ENCODE peak calls at places on chromosomes 12 and 14, in five cellular contexts. One of them, this sample, is unnamed.

GRCh38 chr14:69945905-69946304 is 66.7 kb downstream of the SMOC1 start:
- DNase-seq in mammary epithelial cell: peak; percentile 31
- DNase-seq in MM.1S: no peak
- DNase-seq in PC-3: no peak
- DNase-seq in fibroblast of lung: peak; percentile 23
- DNase-seq in this sample: no peak

GRCh38 chr12:110100315-110100970 is 23.7 kb upstream of the IFT81 start:
- DNase-seq in mammary epithelial cell: peak; percentile 32
- DNase-seq in MM.1S: peak; percentile 30
- DNase-seq in PC-3: peak; percentile 85
- DNase-seq in fibroblast of lung: peak; percentile 85
- DNase-seq in this sample: peak; percentile 87

GRCh38 chr12:123912415-123913385 is 59.9 kb downstream of the CCDC92 start:
- DNase-seq in mammary epithelial cell: no peak
- DNase-seq in MM.1S: no peak
- DNase-seq in PC-3: no peak
- DNase-seq in fibroblast of lung: no peak
- DNase-seq in this sample: peak; percentile 62

GRCh38 chr14:63248211-63248610 is 44.0 kb downstream of the RHOJ start:
- DNase-seq in mammary epithelial cell: no peak
- DNase-seq in MM.1S: no peak
- DNase-seq in PC-3: no peak
- DNase-seq in fibroblast of lung: peak; percentile 51
- DNase-seq in this sample: no peak

GRCh38 chr14:66009104-66009503 is 477.1 kb upstream of the CCDC196 start:
- DNase-seq in mammary epithelial cell: peak; percentile 57
- DNase-seq in MM.1S: no peak
- DNase-seq in PC-3: peak; percentile 55
- DNase-seq in fibroblast of lung: peak; percentile 41
- DNase-seq in this sample: peak; percentile 84

GRCh38 chr12:120536064-120536791 is 2.1 kb downstream of the RNF10 start:
- DNase-seq in mammary epithelial cell: no peak
- DNase-seq in MM.1S: peak; percentile 61
- DNase-seq in PC-3: peak; percentile 72
- DNase-seq in fibroblast of lung: no peak
- DNase-seq in this sample: no peak

GRCh38 chr12:106137456-106138278 is 1.1 kb downstream of the NUAK1 start:
- DNase-seq in mammary epithelial cell: no peak
- DNase-seq in MM.1S: no peak
- DNase-seq in PC-3: no peak
- DNase-seq in fibroblast of lung: no peak
- DNase-seq in this sample: no peak

GRCh38 chr14:102317564-102318248 is 1.8 kb upstream of the ZNF839 start:
- DNase-seq in mammary epithelial cell: peak; percentile 41
- DNase-seq in MM.1S: peak; percentile 72
- DNase-seq in PC-3: peak; percentile 61
- DNase-seq in fibroblast of lung: no peak
- DNase-seq in this sample: peak; percentile 83

GRCh38 chr14:31952573-31952972 is 124.5 kb upstream of the ARHGAP5 start:
- DNase-seq in mammary epithelial cell: no peak
- DNase-seq in MM.1S: no peak
- DNase-seq in PC-3: no peak
- DNase-seq in fibroblast of lung: no peak
- DNase-seq in this sample: no peak

GRCh38 chr14:31951638-31951964 is 125.5 kb upstream of the ARHGAP5 start:
- DNase-seq in mammary epithelial cell: no peak
- DNase-seq in MM.1S: no peak
- DNase-seq in PC-3: no peak
- DNase-seq in fibroblast of lung: no peak
- DNase-seq in this sample: no peak

GRCh38 chr14:31950760-31951637 is 126.1 kb upstream of the ARHGAP5 start:
- DNase-seq in mammary epithelial cell: peak; percentile 72
- DNase-seq in MM.1S: no peak
- DNase-seq in PC-3: peak; percentile 81
- DNase-seq in fibroblast of lung: peak; percentile 70
- DNase-seq in this sample: no peak

GRCh38 chr14:31954991-31955390 is 122.1 kb upstream of the ARHGAP5 start:
- DNase-seq in mammary epithelial cell: peak; percentile 51
- DNase-seq in MM.1S: no peak
- DNase-seq in PC-3: peak; percentile 11
- DNase-seq in fibroblast of lung: no peak
- DNase-seq in this sample: no peak

DNA sequence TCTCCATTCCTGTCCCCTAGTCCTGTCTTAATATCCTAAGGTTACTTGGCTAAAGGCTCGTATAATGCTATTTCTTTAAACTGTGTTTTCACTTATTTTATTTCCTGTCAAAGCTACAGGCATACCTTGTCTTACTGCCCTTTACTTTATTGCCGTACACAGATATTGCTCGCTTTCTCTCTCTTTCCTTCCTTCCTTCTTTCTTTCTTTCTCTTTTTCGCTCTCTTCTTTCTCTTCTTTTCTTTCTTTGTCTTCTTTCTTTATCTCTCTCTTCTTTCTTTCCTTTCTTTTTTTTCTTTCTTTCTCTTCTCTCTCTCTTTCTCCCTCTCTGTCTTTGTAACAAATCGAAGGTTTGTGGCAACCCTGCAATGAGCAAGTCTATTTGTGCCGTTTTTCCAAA is 123.9 kb upstream of the ARHGAP5 start:
- DNase-seq in mammary epithelial cell: no peak
- DNase-seq in MM.1S: no peak
- DNase-seq in PC-3: no peak
- DNase-seq in fibroblast of lung: no peak
- DNase-seq in this sample: no peak
- TF ChIP-seq CTCF in mammary epithelial cell: no peak
- TF ChIP-seq CTCF in MM.1S: no peak
- TF ChIP-seq CTCF in PC-3: no peak
- TF ChIP-seq CTCF in fibroblast of lung: no peak
- TF ChIP-seq CTCF in this sample: no peak

GRCh38 chr12:53696285-53696654 is 20.4 kb upstream of the ATP5MC2 start:
- DNase-seq in mammary epithelial cell: peak; percentile 51
- DNase-seq in MM.1S: peak; percentile 53
- DNase-seq in PC-3: peak; percentile 92
- DNase-seq in fibroblast of lung: peak; percentile 86
- DNase-seq in this sample: peak; percentile 92

GRCh38 chr12:53694746-53695145 is 18.9 kb upstream of the ATP5MC2 start:
- DNase-seq in mammary epithelial cell: no peak
- DNase-seq in MM.1S: no peak
- DNase-seq in PC-3: no peak
- DNase-seq in fibroblast of lung: no peak
- DNase-seq in this sample: no peak

GRCh38 chr12:53698948-53699672 is 23.2 kb upstream of the ATP5MC2 start:
- DNase-seq in mammary epithelial cell: no peak
- DNase-seq in MM.1S: no peak
- DNase-seq in PC-3: no peak
- DNase-seq in fibroblast of lung: no peak
- DNase-seq in this sample: no peak

GRCh38 chr12:53695148-53696138 is 19.6 kb upstream of the ATP5MC2 start:
- DNase-seq in mammary epithelial cell: no peak
- DNase-seq in MM.1S: no peak
- DNase-seq in PC-3: peak; percentile 16
- DNase-seq in fibroblast of lung: peak; percentile 56
- DNase-seq in this sample: peak; percentile 77

GRCh38 chr12:53696655-53697321 is 20.9 kb upstream of the ATP5MC2 start:
- DNase-seq in mammary epithelial cell: no peak
- DNase-seq in MM.1S: no peak
- DNase-seq in PC-3: no peak
- DNase-seq in fibroblast of lung: no peak
- DNase-seq in this sample: no peak
- TF ChIP-seq EZH2 in mammary epithelial cell: no peak
- TF ChIP-seq EZH2 in MM.1S: no peak
- TF ChIP-seq EZH2 in PC-3: no peak
- TF ChIP-seq EZH2 in fibroblast of lung: peak; percentile 58
- TF ChIP-seq EZH2 in this sample: no peak

GRCh38 chr12:62622177-62622576 is 155.6 kb downstream of the MON2 start:
- DNase-seq in mammary epithelial cell: no peak
- DNase-seq in MM.1S: no peak
- DNase-seq in PC-3: no peak
- DNase-seq in fibroblast of lung: no peak
- DNase-seq in this sample: no peak
- TF ChIP-seq CTCF in mammary epithelial cell: no peak
- TF ChIP-seq CTCF in MM.1S: no peak
- TF ChIP-seq CTCF in PC-3: no peak
- TF ChIP-seq CTCF in fibroblast of lung: no peak
- TF ChIP-seq CTCF in this sample: no peak

DNA sequence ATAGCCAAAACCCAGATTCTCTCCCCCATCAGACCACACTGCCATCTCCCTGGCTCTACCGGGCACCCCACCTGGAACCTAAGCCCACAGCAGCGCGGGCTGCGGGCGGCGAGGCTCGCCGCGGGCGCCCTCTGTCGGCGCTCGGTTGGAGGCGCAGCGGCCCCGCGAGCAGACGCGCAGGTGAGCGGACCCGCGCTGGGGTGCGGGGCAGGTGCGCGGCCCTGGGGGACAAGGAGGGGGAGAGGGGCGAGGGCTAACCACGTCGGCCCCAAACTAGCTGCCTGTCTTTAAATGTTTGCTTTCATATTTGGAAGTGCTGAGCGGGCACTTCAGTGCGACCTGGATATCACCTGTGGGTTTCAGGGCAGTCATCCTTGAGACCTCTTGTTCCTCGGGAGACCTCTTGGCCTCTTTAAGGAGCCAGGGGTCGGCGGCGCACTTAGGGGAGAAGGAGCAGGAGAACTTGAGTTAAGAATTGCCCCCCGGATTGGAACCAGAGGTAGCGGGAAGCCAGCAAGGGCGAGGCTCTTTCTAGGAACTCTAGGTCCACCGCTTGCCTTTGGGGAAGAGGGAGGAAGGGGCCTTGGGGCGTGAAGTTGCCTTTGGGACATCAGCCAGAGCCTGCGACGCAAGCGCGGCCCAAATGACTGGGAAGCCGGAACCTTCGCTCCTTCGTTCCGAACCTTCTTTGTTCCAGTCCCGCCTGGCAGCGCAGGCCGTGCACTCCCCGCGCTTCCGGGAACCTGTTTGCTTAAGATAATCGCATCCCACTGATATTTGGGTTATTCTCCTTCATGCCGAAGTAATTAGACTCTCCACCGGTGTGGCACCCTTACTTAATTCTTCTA is 78.7 kb downstream of the NEDD1 start:
- DNase-seq in mammary epithelial cell: no peak
- DNase-seq in MM.1S: peak; percentile 43
- DNase-seq in PC-3: peak; percentile 62
- DNase-seq in fibroblast of lung: no peak
- DNase-seq in this sample: peak; percentile 15
- TF ChIP-seq EZH2 in mammary epithelial cell: no peak
- TF ChIP-seq EZH2 in MM.1S: no peak
- TF ChIP-seq EZH2 in PC-3: no peak
- TF ChIP-seq EZH2 in fibroblast of lung: peak; percentile 48
- TF ChIP-seq EZH2 in this sample: no peak

This sample was measured in A673.